ENCODE peak calls at places on chromosomes 16 and 17, in four cellular contexts. V is cardiac muscle cell, N is sigmoid colon, I is K562. P is an unnamed sample.

GRCh38 chr16:86396918-86397317 is 113.4 kb upstream of the FOXF1 start:
- DNase-seq in V (no peak), N (peak), I (no peak), P (no peak)

GRCh38 chr16:87249425-87249824 is 67.8 kb downstream of the C16orf95 start:
- DNase-seq in V (no peak), N (no peak), I (no peak), P (peak)

GRCh38 chr16:78900039-78900811 is 700.3 kb downstream of the MAF start:
- DNase-seq in V (no peak), N (no peak), I (no peak), P (no peak)

GRCh38 chr17:44389281-44389680 is at the start of gene ITGA2B:
- DNase-seq in V (no peak), N (no peak), I (peak), P (no peak)

GRCh38 chr17:47690121-47690520 is 3.8 kb upstream of the TBKBP1 start:
- DNase-seq in V (no peak), N (no peak), I (no peak), P (no peak)

GRCh38 chr16:53636978-53637377 is 66.7 kb downstream of the RPGRIP1L start:
- DNase-seq in V (no peak), N (no peak), I (no peak), P (no peak)

GRCh38 chr16:86508947-86509758 is 1.2 kb upstream of the FOXF1 start:
- DNase-seq in V (peak), N (peak), I (no peak), P (peak)

GRCh38 chr16:31055613-31056012 is 18.4 kb downstream of the ZNF668 start:
- DNase-seq in V (no peak), N (no peak), I (no peak), P (no peak)

GRCh38 chr17:62165378-62165722 is 100.3 kb upstream of the MED13 start:
- DNase-seq in V (no peak), N (no peak), I (no peak), P (no peak)

GRCh38 chr17:2904135-2904534 is 107.9 kb downstream of the RAP1GAP2 start:
- DNase-seq in V (no peak), N (no peak), I (no peak), P (no peak)

DNA sequence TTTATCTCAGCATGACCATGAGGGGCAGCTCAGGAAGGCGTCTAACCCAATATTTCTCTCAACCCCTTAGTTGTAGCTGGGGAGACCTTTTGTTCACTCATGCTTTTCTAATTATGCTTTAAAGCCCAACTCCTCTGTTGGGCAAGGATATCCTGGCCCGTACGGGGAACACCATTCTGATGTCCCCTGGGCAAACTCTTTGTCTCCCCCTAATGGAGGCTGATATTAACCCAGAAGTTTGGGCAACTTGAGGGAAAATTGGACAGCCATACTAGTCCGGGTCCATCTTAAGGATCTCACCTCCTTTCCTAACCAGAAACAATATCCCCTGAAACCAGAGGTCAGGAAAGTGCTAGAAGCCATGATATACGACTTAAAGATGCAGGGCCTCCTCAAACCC is 143.7 kb upstream of the COX10 start:
- DNase-seq in V (no peak), N (no peak), I (no peak), P (no peak)
- TF ChIP-seq CTCF in V (peak), N (no peak), I (peak), P (peak)

GRCh38 chr17:56891751-56892150 is 22.1 kb downstream of the TRIM25 start:
- DNase-seq in V (no peak), N (no peak), I (peak), P (peak)
- TF ChIP-seq CTCF in V (peak), N (no peak), I (peak), P (peak)

GRCh38 chr16:20765732-20766131 is 1.9 kb downstream of the ACSM3 start:
- DNase-seq in V (no peak), N (no peak), I (no peak), P (no peak)

GRCh38 chr16:20762404-20763123 is 1.2 kb upstream of the ACSM3 start:
- DNase-seq in V (no peak), N (no peak), I (no peak), P (no peak)

GRCh38 chr16:20766294-20766693 is 2.5 kb downstream of the ACSM3 start:
- DNase-seq in V (no peak), N (no peak), I (no peak), P (no peak)

GRCh38 chr16:20761175-20761574 is 2.6 kb upstream of the ACSM3 start:
- DNase-seq in V (no peak), N (no peak), I (no peak), P (no peak)

GRCh38 chr16:20763461-20764232 is at the start of gene ACSM3:
- DNase-seq in V (peak), N (peak), I (peak), P (peak)
- TF ChIP-seq CTCF in V (no peak), N (no peak), I (no peak), P (no peak)

GRCh38 chr16:46689492-46690280 is at the start of gene ORC6:
- DNase-seq in V (peak), N (peak), I (peak), P (peak)
- TF ChIP-seq CTCF in V (peak), N (no peak), I (peak), P (peak)

DNA sequence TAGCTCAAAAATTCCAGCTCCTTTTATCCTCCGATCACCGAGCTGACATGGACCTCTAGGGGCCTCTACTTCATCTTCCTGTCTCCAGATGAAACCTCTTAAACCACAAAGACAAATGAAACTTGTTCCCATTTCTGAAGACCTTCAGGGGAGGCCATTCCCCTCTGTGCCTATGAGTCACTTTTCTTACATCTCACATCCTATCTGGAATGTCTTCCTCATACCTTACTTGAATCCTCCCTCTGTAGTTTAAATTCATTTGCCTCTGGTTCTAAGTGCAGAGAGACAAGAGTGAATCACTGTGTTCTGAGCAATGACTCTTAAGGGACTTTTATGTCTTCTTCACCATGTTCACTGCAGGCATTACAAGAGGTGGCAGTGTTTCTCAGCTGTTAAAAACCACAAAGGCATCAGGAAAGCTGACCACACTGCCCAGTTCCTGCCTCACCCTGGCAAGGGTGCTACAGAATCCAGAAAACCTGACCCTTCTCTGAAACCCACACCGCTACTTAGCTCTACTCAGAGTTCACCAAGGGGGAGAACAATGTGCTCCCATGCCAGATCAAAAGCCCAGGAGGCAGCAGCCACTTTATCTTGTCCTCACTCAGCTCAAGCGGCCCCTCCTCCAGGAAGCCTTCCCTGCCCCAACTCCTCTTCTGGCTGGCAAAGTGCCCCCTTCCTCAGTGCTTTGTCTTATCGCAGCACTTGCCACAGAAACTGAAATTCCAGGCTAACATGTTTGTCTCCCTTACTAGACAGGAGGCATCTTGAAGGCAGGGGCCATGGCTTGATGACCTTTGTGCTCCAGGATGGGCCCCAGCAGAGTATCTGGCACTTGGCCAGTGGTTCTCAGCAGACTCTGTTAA is 6.4 kb downstream of the CUEDC1 start:
- DNase-seq in V (no peak), N (peak), I (no peak), P (no peak)
- TF ChIP-seq CTCF in V (no peak), N (no peak), I (no peak), P (no peak)

GRCh38 chr16:80655751-80656150 is 115.0 kb downstream of the DYNLRB2 start:
- DNase-seq in V (no peak), N (no peak), I (no peak), P (no peak)

GRCh38 chr16:80659865-80660264 is 119.1 kb downstream of the DYNLRB2 start:
- DNase-seq in V (no peak), N (no peak), I (no peak), P (no peak)

GRCh38 chr16:80656161-80656560 is 115.4 kb downstream of the DYNLRB2 start:
- DNase-seq in V (no peak), N (no peak), I (no peak), P (no peak)

GRCh38 chr16:80654094-80654862 is 113.5 kb downstream of the DYNLRB2 start:
- DNase-seq in V (no peak), N (no peak), I (no peak), P (no peak)

DNA sequence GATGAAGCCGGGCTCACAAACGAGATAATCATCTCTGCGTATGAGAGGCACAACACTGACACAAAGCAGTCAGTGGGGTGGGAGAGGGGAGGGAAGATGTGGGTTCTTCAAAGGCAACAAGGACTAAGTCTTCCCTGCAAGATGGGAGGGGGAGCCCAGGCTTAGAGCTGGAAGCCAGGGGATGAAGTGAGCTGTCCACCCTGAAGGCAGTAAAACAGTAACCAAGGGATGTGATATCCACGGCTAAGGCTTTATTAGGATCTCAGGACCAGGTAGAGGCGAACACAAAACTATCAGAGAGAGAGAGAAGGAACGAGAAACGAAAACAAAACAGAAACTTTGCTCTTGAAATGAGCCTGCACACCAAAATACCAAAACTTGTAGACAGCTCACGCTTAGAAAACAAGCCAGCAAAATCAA is 115.9 kb downstream of the DYNLRB2 start:
- DNase-seq in V (no peak), N (no peak), I (no peak), P (no peak)
- TF ChIP-seq CTCF in V (no peak), N (no peak), I (no peak), P (no peak)

GRCh38 chr16:54817940-54818574 is 112.6 kb upstream of the IRX5 start:
- DNase-seq in V (peak), N (no peak), I (no peak), P (no peak)

GRCh38 chr16:54813778-54814177 is 116.9 kb upstream of the IRX5 start:
- DNase-seq in V (no peak), N (no peak), I (no peak), P (no peak)

GRCh38 chr16:54815177-54815576 is 115.5 kb upstream of the IRX5 start:
- DNase-seq in V (no peak), N (no peak), I (no peak), P (no peak)

GRCh38 chr16:54816471-54816870 is 114.2 kb upstream of the IRX5 start:
- DNase-seq in V (no peak), N (no peak), I (no peak), P (no peak)

DNA sequence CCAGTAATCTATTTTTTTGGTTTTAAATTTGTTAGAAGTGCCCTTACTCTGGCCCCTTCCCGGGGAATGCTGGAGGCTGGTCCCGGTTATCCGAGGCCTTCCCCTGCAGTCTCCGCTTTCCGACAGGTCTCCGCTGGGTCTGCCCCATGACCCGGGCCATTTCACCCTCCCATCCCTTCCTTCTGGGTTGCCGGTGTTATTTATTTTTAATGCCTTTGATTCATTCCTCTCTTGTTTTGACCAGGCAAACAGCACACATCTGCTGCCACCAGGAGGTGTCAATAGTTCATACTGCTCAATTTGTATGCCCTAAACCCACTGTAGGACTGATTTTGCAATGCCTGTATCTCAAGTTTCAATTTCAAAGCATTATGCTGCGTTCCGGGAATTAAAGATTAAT is 113.2 kb upstream of the IRX5 start:
- DNase-seq in V (peak), N (no peak), I (peak), P (no peak)
- TF ChIP-seq CTCF in V (peak), N (no peak), I (peak), P (peak)

GRCh38 chr17:43368740-43369506 is 29.9 kb upstream of the ARL4D start:
- DNase-seq in V (peak), N (peak), I (no peak), P (peak)
- TF ChIP-seq CTCF in V (no peak), N (no peak), I (no peak), P (no peak)